ENCODE peak calls at places on chromosomes 3 and 15, in seven cellular contexts. U is A673; P is AG10803; D is mucosa of descending colon; S is BJ; O is astrocyte of the spinal cord; E is activated CD8-positive, alpha-beta T cell treated with anti-CD3 and anti-CD28 coated beads for 36 hours. T is an unnamed sample.

GRCh38 chr3:112115161-112115739 is 17.8 kb downstream of the GCSAM start:
- DNase-seq in D (no peak), S (no peak), E (peak; percentile 38), P (no peak), U (no peak), O (no peak), T (no peak)

GRCh38 chr3:195028877-195029606 is 241.9 kb downstream of the XXYLT1 start:
- DNase-seq in O (no peak), D (no peak), U (no peak), S (no peak), P (no peak), E (no peak), T (no peak)

GRCh38 chr3:31291818-31292217 is 240.9 kb upstream of the STT3B start:
- DNase-seq in S (no peak), O (no peak), U (no peak), P (no peak), D (no peak), E (no peak), T (no peak)

GRCh38 chr15:93041159-93041547 is 47.9 kb downstream of the RGMA start:
- DNase-seq in U (no peak), S (no peak), P (no peak), D (no peak), E (no peak), O (no peak), T (no peak)

GRCh38 chr3:182682263-182683229 is 110.8 kb upstream of the ATP11B start:
- DNase-seq in P (peak; percentile 21), D (peak; percentile 75), E (peak; percentile 79), S (no peak), U (peak; percentile 59), O (peak; percentile 52), T (peak; percentile 78)

GRCh38 chr3:160842021-160843005 is 86.3 kb downstream of the PPM1L start:
- DNase-seq in S (no peak), O (no peak), D (no peak), E (no peak), P (no peak), U (no peak), T (no peak)

GRCh38 chr3:52435246-52436101 is 9.4 kb downstream of the SEMA3G start:
- DNase-seq in D (no peak), S (no peak), O (no peak), P (no peak), E (no peak), U (no peak), T (no peak)

GRCh38 chr15:88040516-88040915 is 216.0 kb downstream of the NTRK3 start:
- DNase-seq in E (no peak), S (no peak), D (no peak), O (no peak), U (no peak), P (no peak), T (no peak)

GRCh38 chr3:142863965-142864924 is 24.6 kb downstream of the PCOLCE2 start:
- DNase-seq in O (no peak), P (peak; percentile 34), S (no peak), E (no peak), D (peak; percentile 31), U (peak; percentile 45), T (no peak)

GRCh38 chr15:40367673-40368611 is 9.9 kb downstream of the DISP2 start:
- DNase-seq in E (peak; percentile 92), P (peak; percentile 88), S (no peak), U (peak; percentile 94), D (peak; percentile 89), O (peak; percentile 82), T (peak; percentile 83)

GRCh38 chr3:43279532-43279931 is 6.8 kb upstream of the SNRK start:
- DNase-seq in O (no peak), D (no peak), P (no peak), E (no peak), S (no peak), U (no peak), T (no peak)

GRCh38 chr15:74179101-74179841 is 5.8 kb downstream of the ISLR start:
- DNase-seq in O (peak; percentile 99), U (no peak), D (no peak), S (peak; percentile 95), P (peak; percentile 96), E (no peak), T (no peak)

GRCh38 chr3:46184469-46184868 is 23.6 kb downstream of the CCR1 start:
- DNase-seq in D (no peak), U (no peak), S (no peak), E (no peak), O (peak; percentile 58), P (peak; percentile 81), T (no peak)

GRCh38 chr3:161222662-161223061 is 1.6 kb downstream of the NMD3 start:
- DNase-seq in E (no peak), P (peak; percentile 57), D (no peak), S (no peak), U (no peak), O (peak; percentile 43), T (no peak)

GRCh38 chr3:45163481-45163880 is 17.3 kb upstream of the CDCP1 start:
- DNase-seq in P (no peak), D (no peak), O (no peak), S (no peak), E (no peak), U (no peak), T (no peak)

GRCh38 chr15:95712785-95713184 is 617.7 kb upstream of the NR2F2 start:
- DNase-seq in P (no peak), E (no peak), D (no peak), O (peak; percentile 16), S (no peak), U (no peak), T (no peak)

GRCh38 chr3:119891944-119892721 is 110.2 kb downstream of the NR1I2 start:
- DNase-seq in D (peak; percentile 54), O (peak; percentile 85), P (peak; percentile 76), S (peak; percentile 20), U (peak; percentile 83), E (peak; percentile 45), T (no peak)

GRCh38 chr3:46368569-46368968 is 2.2 kb upstream of the CCR5 start:
- DNase-seq in O (no peak), S (no peak), E (peak; percentile 79), U (no peak), D (peak; percentile 63), P (no peak), T (no peak)

GRCh38 chr3:129063841-129064482 is 3.4 kb downstream of the GP9 start:
- DNase-seq in P (no peak), O (no peak), D (peak; percentile 79), E (no peak), U (no peak), S (no peak), T (no peak)

GRCh38 chr3:105228696-105229095 is 138.0 kb upstream of the ALCAM start:
- DNase-seq in O (no peak), P (no peak), E (no peak), D (no peak), U (no peak), S (no peak), T (no peak)

GRCh38 chr15:98967916-98968315 is 39.7 kb downstream of the PGPEP1L start:
- DNase-seq in P (no peak), D (no peak), O (no peak), U (no peak), E (no peak), S (no peak), T (no peak)

GRCh38 chr15:66650433-66650832 is 51.6 kb upstream of the SMAD6 start:
- DNase-seq in O (no peak), P (no peak), S (no peak), U (no peak), D (no peak), E (no peak), T (no peak)

GRCh38 chr3:13235897-13236296 is 162.7 kb upstream of the IQSEC1 start:
- DNase-seq in S (no peak), E (peak; percentile 14), D (no peak), U (peak; percentile 22), O (no peak), P (no peak), T (no peak)

GRCh38 chr3:74067296-74067695 is 442.6 kb upstream of the PDZRN3 start:
- DNase-seq in P (peak; percentile 52), O (peak; percentile 5), U (peak; percentile 7), E (no peak), D (peak; percentile 7), S (no peak), T (no peak)

GRCh38 chr15:67331676-67332075 is 77.1 kb downstream of the IQCH start:
- DNase-seq in P (peak; percentile 62), U (no peak), E (no peak), O (no peak), S (no peak), D (no peak), T (no peak)

GRCh38 chr3:129831503-129831902 is 62.0 kb downstream of the TMCC1 start:
- DNase-seq in D (no peak), U (no peak), S (no peak), E (no peak), O (no peak), P (no peak), T (no peak)

DNA sequence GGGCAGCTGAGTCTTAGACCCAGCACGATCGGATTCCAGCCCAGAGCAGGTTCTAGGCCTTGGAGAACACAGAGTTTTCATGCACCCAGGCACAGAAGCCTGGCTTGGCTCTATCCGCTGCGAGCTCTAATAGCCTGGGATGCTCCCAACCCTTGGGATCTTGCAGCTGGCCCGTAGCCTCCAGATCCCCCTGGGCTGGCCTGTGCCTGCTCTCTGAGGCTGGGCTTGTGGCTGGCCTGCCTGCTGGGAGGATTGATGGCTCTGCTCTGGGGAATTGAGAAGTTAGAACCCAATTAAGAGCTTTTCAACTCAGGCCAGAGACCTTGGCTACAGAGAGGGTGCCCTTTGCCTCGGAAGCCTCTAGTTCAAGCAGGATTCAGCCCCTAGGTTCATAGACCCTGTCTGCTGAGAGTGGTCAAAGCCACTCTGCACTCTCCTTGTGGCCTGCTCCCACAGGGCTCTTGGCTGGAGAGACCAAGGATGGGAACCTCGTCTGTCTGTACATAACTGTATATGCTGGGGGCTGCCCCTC is 64.4 kb downstream of the MAGEF1 start:
- DNase-seq in E (no peak), U (no peak), P (no peak), O (no peak), S (no peak), D (no peak), T (no peak)
- TF ChIP-seq CTCF in E (no peak), U (no peak), P (no peak), O (no peak), S (no peak), D (no peak), T (no peak)

GRCh38 chr3:49930922-49931321 is 1.3 kb upstream of the MON1A start:
- DNase-seq in U (peak; percentile 17), O (no peak), S (no peak), P (no peak), E (peak; percentile 19), D (no peak), T (no peak)
- TF ChIP-seq CTCF in U (no peak), O (no peak), S (no peak), P (no peak), E (no peak), D (no peak), T (no peak)

GRCh38 chr3:188830955-188831354 is 340.8 kb upstream of the TPRG1 start:
- DNase-seq in S (no peak), P (no peak), U (peak; percentile 48), D (peak; percentile 14), E (peak; percentile 15), O (no peak), T (no peak)
- TF ChIP-seq CTCF in S (peak; percentile 18), P (peak; percentile 34), U (peak; percentile 70), D (no peak), E (no peak), O (peak; percentile 36), T (no peak)

DNA sequence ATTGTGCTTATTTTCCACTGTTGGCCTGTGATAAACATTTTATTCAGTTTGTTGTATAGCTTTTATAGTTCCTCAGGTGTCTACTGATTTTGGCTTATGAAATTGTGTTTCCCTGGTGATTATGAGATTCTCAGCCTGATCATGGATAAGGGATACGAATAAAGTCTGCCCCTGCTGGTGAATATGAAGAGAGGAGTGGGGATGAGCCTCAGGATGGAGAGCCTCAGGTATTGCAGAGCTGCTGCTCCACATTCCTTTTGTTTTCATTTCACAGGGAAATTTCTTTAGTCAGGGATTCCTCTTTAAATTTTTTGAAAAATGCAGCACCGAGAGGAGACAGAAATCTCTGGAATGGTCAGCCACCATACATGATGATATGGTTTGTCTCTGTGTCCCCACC is 14.7 kb upstream of the RAB6B start:
- DNase-seq in E (no peak), S (no peak), U (no peak), P (no peak), O (no peak), D (no peak), T (no peak)
- TF ChIP-seq CTCF in E (no peak), S (peak; percentile 24), U (peak; percentile 32), P (peak; percentile 25), O (peak; percentile 31), D (no peak), T (no peak)